ENCODE peak calls at places on chromosomes 1 and 21, in seven cellular contexts. One of them, this sample, is unnamed.

GRCh38 chr1:87712261-87712674 is 383.6 kb downstream of the LMO4 start:
- DNase-seq in H1: no peak
- DNase-seq in trophoblast cell: peak; percentile 40
- DNase-seq in neuronal stem cell: no peak
- DNase-seq in mesenchymal stem cell: no peak
- DNase-seq in IMR-90: no peak
- DNase-seq in H9: no peak
- DNase-seq in this sample: peak; percentile 84

GRCh38 chr1:1144843-1145546 is 28.7 kb upstream of the TTLL10 start:
- DNase-seq in IMR-90: no peak
- DNase-seq in H9: no peak
- DNase-seq in neuronal stem cell: no peak
- DNase-seq in trophoblast cell: no peak
- DNase-seq in mesenchymal stem cell: no peak
- DNase-seq in H1: no peak
- DNase-seq in this sample: no peak

GRCh38 chr1:22676916-22677601 is 24.0 kb downstream of the C1QB start:
- DNase-seq in neuronal stem cell: no peak
- DNase-seq in trophoblast cell: no peak
- DNase-seq in IMR-90: no peak
- DNase-seq in mesenchymal stem cell: no peak
- DNase-seq in H9: no peak
- DNase-seq in H1: no peak
- DNase-seq in this sample: no peak

GRCh38 chr1:207020016-207020708 is 12.4 kb downstream of the C1orf116 start:
- DNase-seq in neuronal stem cell: no peak
- DNase-seq in IMR-90: no peak
- DNase-seq in trophoblast cell: no peak
- DNase-seq in mesenchymal stem cell: no peak
- DNase-seq in H9: no peak
- DNase-seq in H1: no peak
- DNase-seq in this sample: no peak

GRCh38 chr1:200042437-200043329 is 15.2 kb downstream of the NR5A2 start:
- DNase-seq in IMR-90: no peak
- DNase-seq in neuronal stem cell: peak; percentile 37
- DNase-seq in mesenchymal stem cell: peak; percentile 25
- DNase-seq in trophoblast cell: no peak
- DNase-seq in H1: no peak
- DNase-seq in H9: peak; percentile 40
- DNase-seq in this sample: peak; percentile 76

GRCh38 chr1:53332188-53332564 is 4.3 kb upstream of the LRP8 start:
- DNase-seq in IMR-90: no peak
- DNase-seq in H9: no peak
- DNase-seq in trophoblast cell: no peak
- DNase-seq in mesenchymal stem cell: no peak
- DNase-seq in H1: no peak
- DNase-seq in neuronal stem cell: no peak
- DNase-seq in this sample: no peak

GRCh38 chr21:36966066-36966845 is at the start of gene HLCS:
- DNase-seq in mesenchymal stem cell: peak; percentile 55
- DNase-seq in IMR-90: peak; percentile 36
- DNase-seq in H9: peak; percentile 79
- DNase-seq in trophoblast cell: peak; percentile 85
- DNase-seq in neuronal stem cell: peak; percentile 62
- DNase-seq in H1: no peak
- DNase-seq in this sample: peak; percentile 83

GRCh38 chr21:35428489-35428888 is 379.4 kb upstream of the RUNX1 start:
- DNase-seq in trophoblast cell: no peak
- DNase-seq in neuronal stem cell: no peak
- DNase-seq in mesenchymal stem cell: peak; percentile 47
- DNase-seq in H9: no peak
- DNase-seq in IMR-90: no peak
- DNase-seq in H1: no peak
- DNase-seq in this sample: peak; percentile 94

GRCh38 chr1:151993734-151994496 is at the start of gene S100A10:
- DNase-seq in trophoblast cell: peak; percentile 90
- DNase-seq in mesenchymal stem cell: peak; percentile 77
- DNase-seq in neuronal stem cell: no peak
- DNase-seq in H9: peak; percentile 70
- DNase-seq in IMR-90: peak; percentile 68
- DNase-seq in H1: no peak
- DNase-seq in this sample: peak; percentile 90

GRCh38 chr1:109864960-109865611 is 45.6 kb upstream of the CSF1 start:
- DNase-seq in H1: no peak
- DNase-seq in trophoblast cell: no peak
- DNase-seq in H9: no peak
- DNase-seq in IMR-90: peak; percentile 42
- DNase-seq in mesenchymal stem cell: peak; percentile 33
- DNase-seq in neuronal stem cell: no peak
- DNase-seq in this sample: no peak

GRCh38 chr1:121586369-121587229 is 401.8 kb downstream of the SRGAP2C start:
- DNase-seq in mesenchymal stem cell: peak; percentile 3
- DNase-seq in H1: no peak
- DNase-seq in H9: peak; percentile 74
- DNase-seq in neuronal stem cell: no peak
- DNase-seq in IMR-90: no peak
- DNase-seq in trophoblast cell: no peak
- DNase-seq in this sample: peak; percentile 79

GRCh38 chr1:111290640-111291039 is at the start of gene CHIA:
- DNase-seq in mesenchymal stem cell: no peak
- DNase-seq in trophoblast cell: no peak
- DNase-seq in neuronal stem cell: no peak
- DNase-seq in H1: no peak
- DNase-seq in H9: no peak
- DNase-seq in IMR-90: no peak
- DNase-seq in this sample: no peak

GRCh38 chr1:101238041-101238515 is 1.3 kb downstream of the S1PR1 start:
- DNase-seq in H9: no peak
- DNase-seq in IMR-90: no peak
- DNase-seq in H1: no peak
- DNase-seq in mesenchymal stem cell: no peak
- DNase-seq in trophoblast cell: no peak
- DNase-seq in neuronal stem cell: no peak
- DNase-seq in this sample: no peak

GRCh38 chr1:151934048-151934493 is 24.8 kb upstream of the THEM4 start:
- DNase-seq in IMR-90: peak; percentile 60
- DNase-seq in neuronal stem cell: peak; percentile 32
- DNase-seq in H1: no peak
- DNase-seq in mesenchymal stem cell: peak; percentile 75
- DNase-seq in trophoblast cell: peak; percentile 54
- DNase-seq in H9: peak; percentile 49
- DNase-seq in this sample: peak; percentile 82

GRCh38 chr1:195754874-195755273 is 853.4 kb downstream of the KCNT2 start:
- DNase-seq in H9: no peak
- DNase-seq in mesenchymal stem cell: peak; percentile 38
- DNase-seq in IMR-90: peak; percentile 36
- DNase-seq in H1: no peak
- DNase-seq in neuronal stem cell: no peak
- DNase-seq in trophoblast cell: peak; percentile 58
- DNase-seq in this sample: no peak

GRCh38 chr1:24266398-24266941 is 52.7 kb upstream of the GRHL3 start:
- DNase-seq in H1: no peak
- DNase-seq in neuronal stem cell: no peak
- DNase-seq in IMR-90: peak; percentile 73
- DNase-seq in H9: no peak
- DNase-seq in mesenchymal stem cell: peak; percentile 89
- DNase-seq in trophoblast cell: peak; percentile 98
- DNase-seq in this sample: peak; percentile 94

GRCh38 chr1:165034136-165034535 is 322.4 kb downstream of the LMX1A start:
- DNase-seq in H9: no peak
- DNase-seq in mesenchymal stem cell: peak; percentile 55
- DNase-seq in H1: no peak
- DNase-seq in IMR-90: no peak
- DNase-seq in trophoblast cell: no peak
- DNase-seq in neuronal stem cell: no peak
- DNase-seq in this sample: no peak

GRCh38 chr1:186736971-186737685 is 56.9 kb upstream of the PTGS2 start:
- DNase-seq in mesenchymal stem cell: no peak
- DNase-seq in H1: no peak
- DNase-seq in trophoblast cell: no peak
- DNase-seq in IMR-90: no peak
- DNase-seq in neuronal stem cell: no peak
- DNase-seq in H9: no peak
- DNase-seq in this sample: no peak

GRCh38 chr1:5644281-5645134 is 347.7 kb downstream of the NPHP4 start:
- DNase-seq in neuronal stem cell: no peak
- DNase-seq in H1: no peak
- DNase-seq in H9: peak; percentile 12
- DNase-seq in trophoblast cell: no peak
- DNase-seq in IMR-90: no peak
- DNase-seq in mesenchymal stem cell: no peak
- DNase-seq in this sample: no peak

GRCh38 chr21:34973685-34974084 is 75.4 kb downstream of the RUNX1 start:
- DNase-seq in mesenchymal stem cell: no peak
- DNase-seq in trophoblast cell: no peak
- DNase-seq in neuronal stem cell: no peak
- DNase-seq in IMR-90: no peak
- DNase-seq in H1: no peak
- DNase-seq in H9: no peak
- DNase-seq in this sample: no peak

GRCh38 chr1:40784141-40784770 is 669 bp downstream of the KCNQ4 start:
- DNase-seq in trophoblast cell: no peak
- DNase-seq in H9: no peak
- DNase-seq in mesenchymal stem cell: no peak
- DNase-seq in neuronal stem cell: peak; percentile 38
- DNase-seq in H1: no peak
- DNase-seq in IMR-90: no peak
- DNase-seq in this sample: peak; percentile 30

GRCh38 chr21:33825898-33826297 is 89.7 kb downstream of the ATP5PO start:
- DNase-seq in H1: no peak
- DNase-seq in H9: no peak
- DNase-seq in mesenchymal stem cell: peak; percentile 23
- DNase-seq in neuronal stem cell: no peak
- DNase-seq in trophoblast cell: no peak
- DNase-seq in IMR-90: peak; percentile 65
- DNase-seq in this sample: no peak

GRCh38 chr1:157092831-157093230 is 6.8 kb downstream of the ETV3L start:
- DNase-seq in neuronal stem cell: no peak
- DNase-seq in H1: no peak
- DNase-seq in trophoblast cell: no peak
- DNase-seq in H9: peak; percentile 33
- DNase-seq in IMR-90: no peak
- DNase-seq in mesenchymal stem cell: no peak
- DNase-seq in this sample: no peak

GRCh38 chr1:219296430-219296850 is 122.8 kb downstream of the LYPLAL1 start:
- DNase-seq in IMR-90: peak; percentile 68
- DNase-seq in neuronal stem cell: no peak
- DNase-seq in H1: no peak
- DNase-seq in trophoblast cell: no peak
- DNase-seq in H9: no peak
- DNase-seq in mesenchymal stem cell: no peak
- DNase-seq in this sample: no peak

GRCh38 chr1:236154126-236154525 is 11.8 kb downstream of the GPR137B start:
- DNase-seq in mesenchymal stem cell: no peak
- DNase-seq in neuronal stem cell: no peak
- DNase-seq in IMR-90: no peak
- DNase-seq in H9: no peak
- DNase-seq in H1: no peak
- DNase-seq in trophoblast cell: no peak
- DNase-seq in this sample: no peak

GRCh38 chr1:68379085-68379478 is 70.7 kb downstream of the RPE65 start:
- DNase-seq in mesenchymal stem cell: peak; percentile 28
- DNase-seq in H9: no peak
- DNase-seq in IMR-90: no peak
- DNase-seq in neuronal stem cell: no peak
- DNase-seq in H1: no peak
- DNase-seq in trophoblast cell: no peak
- DNase-seq in this sample: no peak

GRCh38 chr21:15659768-15660423 is 69.9 kb upstream of the USP25 start:
- DNase-seq in trophoblast cell: no peak
- DNase-seq in mesenchymal stem cell: no peak
- DNase-seq in neuronal stem cell: no peak
- DNase-seq in H9: no peak
- DNase-seq in H1: no peak
- DNase-seq in IMR-90: no peak
- DNase-seq in this sample: no peak

GRCh38 chr1:37703061-37703460 is 10.7 kb downstream of the CDCA8 start:
- DNase-seq in IMR-90: no peak
- DNase-seq in trophoblast cell: no peak
- DNase-seq in H1: no peak
- DNase-seq in H9: no peak
- DNase-seq in mesenchymal stem cell: no peak
- DNase-seq in neuronal stem cell: no peak
- DNase-seq in this sample: no peak

GRCh38 chr1:25369241-25369640 is 31.1 kb downstream of the TMEM50A start:
- DNase-seq in IMR-90: no peak
- DNase-seq in H1: no peak
- DNase-seq in H9: no peak
- DNase-seq in neuronal stem cell: no peak
- DNase-seq in trophoblast cell: peak; percentile 95
- DNase-seq in mesenchymal stem cell: no peak
- DNase-seq in this sample: no peak

DNA sequence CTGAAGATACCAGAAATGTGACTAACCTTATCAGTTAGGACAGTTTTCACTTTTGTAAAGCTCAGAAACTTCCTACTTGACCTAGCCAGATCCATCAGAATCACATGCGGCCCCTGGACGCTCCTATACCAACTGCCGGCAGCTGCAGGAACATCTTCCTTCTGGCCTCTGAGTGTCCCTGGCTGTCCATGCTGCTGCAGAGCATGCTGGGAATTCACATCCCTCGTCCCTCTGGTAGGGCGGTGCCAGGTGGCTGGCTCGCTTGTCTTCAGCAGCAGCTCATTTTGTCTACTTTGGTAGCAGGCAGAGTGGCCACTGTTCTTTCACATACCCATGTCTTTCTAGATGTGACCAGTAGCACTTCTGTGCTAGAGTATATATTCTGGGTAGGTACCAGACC is 34.4 kb downstream of the HHAT start:
- DNase-seq in mesenchymal stem cell: no peak
- DNase-seq in neuronal stem cell: no peak
- DNase-seq in H9: no peak
- DNase-seq in IMR-90: no peak
- DNase-seq in H1: no peak
- DNase-seq in trophoblast cell: no peak
- DNase-seq in this sample: no peak
- H3K27ac ChIP-seq in mesenchymal stem cell: no peak overlapping the region
- H3K27ac ChIP-seq in neuronal stem cell: no peak overlapping the region
- H3K27ac ChIP-seq in H9: no peak overlapping the region
- H3K27ac ChIP-seq in IMR-90: no peak overlapping the region
- H3K27ac ChIP-seq in H1: no peak overlapping the region
- H3K27ac ChIP-seq in trophoblast cell: no peak overlapping the region
- H3K27ac ChIP-seq in this sample: no peak overlapping the region

GRCh38 chr1:54502342-54502741 is 45.7 kb upstream of the ACOT11 start:
- DNase-seq in IMR-90: no peak
- DNase-seq in H9: no peak
- DNase-seq in trophoblast cell: no peak
- DNase-seq in H1: no peak
- DNase-seq in mesenchymal stem cell: no peak
- DNase-seq in neuronal stem cell: no peak
- DNase-seq in this sample: no peak
- H2BK5ac ChIP-seq in IMR-90: no peak overlapping the region
- H2BK5ac ChIP-seq in H9: no peak overlapping the region
- H2BK5ac ChIP-seq in trophoblast cell: peak overlapping the region; percentile 92
- H2BK5ac ChIP-seq in H1: peak overlapping the region; percentile 14
- H2BK5ac ChIP-seq in mesenchymal stem cell: no peak overlapping the region
- H2BK5ac ChIP-seq in neuronal stem cell: no peak overlapping the region
- H2BK5ac ChIP-seq in this sample: no peak overlapping the region

GRCh38 chr1:14946567-14947285 is 206.8 kb upstream of the TMEM51 start:
- DNase-seq in H9: no peak
- DNase-seq in IMR-90: peak; percentile 86
- DNase-seq in neuronal stem cell: no peak
- DNase-seq in H1: no peak
- DNase-seq in trophoblast cell: peak; percentile 67
- DNase-seq in mesenchymal stem cell: peak; percentile 84
- DNase-seq in this sample: no peak
- H2AK5ac ChIP-seq in H9: no peak overlapping the region
- H2AK5ac ChIP-seq in IMR-90: peak overlapping the region; percentile 86
- H2AK5ac ChIP-seq in neuronal stem cell: peak overlapping the region; percentile 36
- H2AK5ac ChIP-seq in H1: no peak overlapping the region
- H2AK5ac ChIP-seq in trophoblast cell: peak overlapping the region; percentile 60
- H2AK5ac ChIP-seq in mesenchymal stem cell: peak overlapping the region; percentile 83
- H2AK5ac ChIP-seq in this sample: no peak overlapping the region

GRCh38 chr1:95734560-95734959 is 500.6 kb downstream of the RWDD3 start:
- DNase-seq in mesenchymal stem cell: no peak
- DNase-seq in trophoblast cell: no peak
- DNase-seq in IMR-90: no peak
- DNase-seq in H1: no peak
- DNase-seq in neuronal stem cell: no peak
- DNase-seq in H9: no peak
- DNase-seq in this sample: no peak
- H3K27ac ChIP-seq in mesenchymal stem cell: no peak overlapping the region
- H3K27ac ChIP-seq in trophoblast cell: no peak overlapping the region
- H3K27ac ChIP-seq in IMR-90: no peak overlapping the region
- H3K27ac ChIP-seq in H1: no peak overlapping the region
- H3K27ac ChIP-seq in neuronal stem cell: no peak overlapping the region
- H3K27ac ChIP-seq in H9: no peak overlapping the region
- H3K27ac ChIP-seq in this sample: no peak overlapping the region